ENCODE peak calls at places on chromosome 12, in four cellular contexts. E is activated naive CD8-positive, alpha-beta T cell treated with anti-CD3 and anti-CD28 coated beads, Interleukin-2, amount 50 U/mL, for 16 hours; B is AG08395; O is endothelial cell of umbilical vein. A is an unnamed sample.

GRCh38 chr12:115687094-115687493 is 590.4 kb downstream of the MED13L start:
- DNase-seq in O (no peak), E (no peak), B (no peak), A (no peak)

GRCh38 chr12:113302466-113302865 is 32.4 kb downstream of the SLC8B1 start:
- DNase-seq in E (no peak), O (no peak), B (no peak), A (no peak)

GRCh38 chr12:55820679-55821078 is 2.8 kb downstream of the ORMDL2 start:
- DNase-seq in O (no peak), E (no peak), B (no peak), A (no peak)

GRCh38 chr12:80902711-80903110 is 35.0 kb downstream of the LIN7A start:
- DNase-seq in O (no peak), E (no peak), B (no peak), A (no peak)

GRCh38 chr12:30979371-30980259 is 53.1 kb downstream of the TSPAN11 start:
- DNase-seq in B (peak), E (no peak), O (no peak), A (peak)

GRCh38 chr12:3464561-3464960 is 26.4 kb upstream of the PRMT8 start:
- DNase-seq in E (no peak), B (no peak), O (no peak), A (no peak)

GRCh38 chr12:48917857-48918537 is 7.3 kb downstream of the FKBP11 start:
- DNase-seq in B (no peak), E (no peak), O (no peak), A (no peak)

GRCh38 chr12:100699209-100699608 is 95.4 kb upstream of the ANO4 start:
- DNase-seq in E (no peak), O (no peak), B (no peak), A (no peak)

GRCh38 chr12:14768823-14769405 is 34.4 kb downstream of the WBP11 start:
- DNase-seq in B (no peak), E (no peak), O (no peak), A (peak)

GRCh38 chr12:99914206-99914605 is 70.5 kb downstream of the ANKS1B start:
- DNase-seq in B (no peak), E (no peak), O (no peak), A (no peak)

GRCh38 chr12:70271025-70271424 is 27.8 kb downstream of the CNOT2 start:
- DNase-seq in E (no peak), B (no peak), O (no peak), A (no peak)

GRCh38 chr12:78120866-78121590 is 290.3 kb downstream of the NAV3 start:
- DNase-seq in B (peak), E (no peak), O (peak), A (peak)

GRCh38 chr12:48197967-48198618 is 5.0 kb downstream of the OR10AD1 start:
- DNase-seq in E (peak), B (peak), O (peak), A (peak)

GRCh38 chr12:108508243-108508642 is 6.8 kb upstream of the FICD start:
- DNase-seq in B (no peak), E (no peak), O (no peak), A (no peak)

GRCh38 chr12:12803186-12803585 is 10.0 kb upstream of the DDX47 start:
- DNase-seq in E (no peak), O (peak), B (peak), A (no peak)

GRCh38 chr12:31440586-31440985 is 114.6 kb upstream of the SINHCAF start:
- DNase-seq in O (no peak), B (no peak), E (no peak), A (no peak)

GRCh38 chr12:5733136-5733755 is 211.8 kb downstream of the ANO2 start:
- DNase-seq in O (no peak), E (no peak), B (no peak), A (no peak)

GRCh38 chr12:75488553-75488952 is 8.0 kb downstream of the GLIPR1 start:
- DNase-seq in E (no peak), B (peak), O (no peak), A (peak)

GRCh38 chr12:115464008-115464672 is 780.2 kb upstream of the TBX3 start:
- DNase-seq in E (no peak), B (no peak), O (no peak), A (no peak)

GRCh38 chr12:90058721-90059120 is 350.1 kb upstream of the ATP2B1 start:
- DNase-seq in O (peak), B (peak), E (no peak), A (peak)

GRCh38 chr12:107684029-107684790 is 1.4 kb upstream of the PWP1 start:
- DNase-seq in O (no peak), B (no peak), E (no peak), A (peak)

GRCh38 chr12:89418228-89418910 is 66.1 kb upstream of the DUSP6 start:
- DNase-seq in B (no peak), O (no peak), E (no peak), A (no peak)

GRCh38 chr12:45726594-45727300 is 2.8 kb upstream of the ARID2 start:
- DNase-seq in B (peak), O (no peak), E (no peak), A (peak)

GRCh38 chr12:65999564-66000280 is 130.8 kb downstream of the LLPH start:
- DNase-seq in E (no peak), B (peak), O (no peak), A (no peak)

GRCh38 chr12:90233168-90234100 is 524.8 kb upstream of the ATP2B1 start:
- DNase-seq in B (peak), O (no peak), E (no peak), A (no peak)

GRCh38 chr12:40325349-40325960 is 100.7 kb downstream of the LRRK2 start:
- DNase-seq in O (peak), E (no peak), B (peak), A (no peak)

GRCh38 chr12:89578499-89578898 is 52.7 kb upstream of the POC1B start:
- DNase-seq in B (no peak), E (no peak), O (no peak), A (no peak)

GRCh38 chr12:46473634-46474201 is 101.1 kb upstream of the SLC38A2 start:
- DNase-seq in O (peak), E (no peak), B (peak), A (no peak)

GRCh38 chr12:46407360-46407759 is 34.8 kb upstream of the SLC38A2 start:
- DNase-seq in B (no peak), O (no peak), E (no peak), A (no peak)

GRCh38 chr12:2417761-2418160 is 365.0 kb downstream of the CACNA1C start:
- DNase-seq in E (no peak), B (no peak), O (no peak), A (no peak)

GRCh38 chr12:27808831-27809230 is 28.8 kb upstream of the MANSC4 start:
- DNase-seq in B (no peak), E (no peak), O (no peak), A (no peak)

GRCh38 chr12:15729097-15729496 is 60.1 kb downstream of the EPS8 start:
- DNase-seq in E (no peak), B (no peak), O (no peak), A (no peak)